ENCODE peak calls at places on chromosomes 4 and X, in six cellular contexts. T, O, G, M, K and S are unnamed samples. For H3K9me3, the result is how much of the 10 kb centered on the place peaks cover.

GRCh38 chrX:65821721-65822496 is 154.5 kb downstream of the MSN start:
- DNase-seq in T (no peak), O (no peak), G (no peak), M (peak), K (peak), S (peak)

GRCh38 chrX:74187211-74187610 is 116.8 kb upstream of the ZCCHC13 start:
- DNase-seq in T (no peak), O (no peak), G (no peak), M (no peak), K (no peak), S (no peak)

GRCh38 chrX:73289039-73289438 is 74.4 kb upstream of the NAP1L2 start:
- DNase-seq in T (no peak), O (peak), G (no peak), M (no peak), K (no peak), S (no peak)

GRCh38 chr4:72709475-72709874 is 140.5 kb upstream of the ADAMTS3 start:
- DNase-seq in T (no peak), O (no peak), G (no peak), M (no peak), K (no peak), S (no peak)

GRCh38 chr4:168433576-168433975 is 46.7 kb downstream of the DDX60L start:
- DNase-seq in T (no peak), O (no peak), G (no peak), M (no peak), K (no peak), S (no peak)

GRCh38 chr4:141636771-141637460 is 533 bp downstream of the IL15 start:
- DNase-seq in T (peak), O (peak), G (peak), M (peak), K (peak), S (peak)

GRCh38 chrX:72019487-72019886 is 108.8 kb downstream of the NHSL2 start:
- DNase-seq in T (no peak), O (peak), G (no peak), M (no peak), K (no peak), S (no peak)

GRCh38 chr4:156190606-156191005 is 236.9 kb upstream of the CTSO start:
- DNase-seq in T (no peak), O (no peak), G (no peak), M (no peak), K (no peak), S (no peak)

GRCh38 chr4:149709640-149710039 is 106.0 kb downstream of the IQCM start:
- DNase-seq in T (no peak), O (no peak), G (no peak), M (no peak), K (no peak), S (no peak)

GRCh38 chr4:38125816-38126215 is 165.6 kb downstream of the PTTG2 start:
- DNase-seq in T (no peak), O (no peak), G (no peak), M (no peak), K (no peak), S (no peak)

GRCh38 chr4:3271131-3271530 is 21.7 kb upstream of the RGS12 start:
- DNase-seq in T (no peak), O (no peak), G (no peak), M (no peak), K (no peak), S (no peak)

GRCh38 chrX:50448565-50448964 is 22.1 kb downstream of the DGKK start:
- DNase-seq in T (peak), O (peak), G (no peak), M (no peak), K (no peak), S (no peak)

GRCh38 chr4:186689476-186689875 is 34.2 kb downstream of the FAT1 start:
- DNase-seq in T (no peak), O (no peak), G (peak), M (no peak), K (no peak), S (peak)

GRCh38 chrX:137286423-137286822 is 252.6 kb upstream of the GPR101 start:
- DNase-seq in T (no peak), O (no peak), G (no peak), M (no peak), K (no peak), S (no peak)

GRCh38 chr4:176742211-176742610 is 50.5 kb downstream of the VEGFC start:
- DNase-seq in T (no peak), O (no peak), G (no peak), M (no peak), K (no peak), S (no peak)

GRCh38 chrX:148542481-148543255 is 42.3 kb downstream of the AFF2 start:
- DNase-seq in T (no peak), O (no peak), G (no peak), M (no peak), K (no peak), S (no peak)

GRCh38 chr4:153564630-153565525 is 98.7 kb downstream of the TMEM131L start:
- DNase-seq in T (no peak), O (no peak), G (no peak), M (no peak), K (no peak), S (no peak)

GRCh38 chr4:24266951-24267577 is 317.3 kb downstream of the DHX15 start:
- DNase-seq in T (no peak), O (no peak), G (no peak), M (no peak), K (no peak), S (no peak)

GRCh38 chr4:114082348-114082747 is 102.9 kb upstream of the ARSJ start:
- DNase-seq in T (no peak), O (no peak), G (no peak), M (no peak), K (no peak), S (no peak)

GRCh38 chr4:166535865-166536264 is 662.8 kb downstream of the TLL1 start:
- DNase-seq in T (no peak), O (no peak), G (no peak), M (no peak), K (no peak), S (no peak)

GRCh38 chr4:169099775-169100180 is 89.7 kb upstream of the CBR4 start:
- DNase-seq in T (no peak), O (no peak), G (peak), M (no peak), K (no peak), S (no peak)

GRCh38 chr4:189069782-189070181 is 870.9 kb upstream of the FRG1 start:
- DNase-seq in T (no peak), O (no peak), G (no peak), M (no peak), K (no peak), S (no peak)

GRCh38 chr4:23822181-23822580 is 67.7 kb downstream of the PPARGC1A start:
- DNase-seq in T (no peak), O (no peak), G (no peak), M (no peak), K (no peak), S (no peak)

GRCh38 chr4:6549890-6550620 is 24.9 kb upstream of the MAN2B2 start:
- DNase-seq in T (no peak), O (no peak), G (no peak), M (no peak), K (peak), S (no peak)

GRCh38 chrX:133307637-133308485 is 89.7 kb upstream of the TFDP3 start:
- DNase-seq in T (no peak), O (peak), G (no peak), M (peak), K (peak), S (no peak)

GRCh38 chr4:7642764-7643495 is 208.2 kb upstream of the PSAPL1 start:
- DNase-seq in T (no peak), O (no peak), G (no peak), M (no peak), K (no peak), S (no peak)

GRCh38 chrX:13142891-13143290 is 98.5 kb upstream of the FAM9C start:
- DNase-seq in T (no peak), O (no peak), G (no peak), M (no peak), K (no peak), S (no peak)

GRCh38 chrX:151889451-151889850 is 23.2 kb upstream of the MAGEA4 start:
- DNase-seq in T (no peak), O (no peak), G (no peak), M (no peak), K (no peak), S (no peak)

GRCh38 chrX:133593531-133593930 is 178.2 kb upstream of the GPC4 start:
- DNase-seq in T (no peak), O (no peak), G (no peak), M (no peak), K (no peak), S (no peak)

GRCh38 chrX:115178473-115178872 is 10.7 kb upstream of the RBMXL3 start:
- DNase-seq in T (no peak), O (no peak), G (no peak), M (no peak), K (no peak), S (no peak)

GRCh38 chr4:16897991-16898827 is at the start of gene LDB2:
- DNase-seq in T (no peak), O (peak), G (peak), M (peak), K (peak), S (peak)

GRCh38 chr4:90186229-90186628 is 59.0 kb downstream of the CCSER1 start:
- DNase-seq in T (no peak), O (no peak), G (no peak), M (no peak), K (no peak), S (no peak)

DNA sequence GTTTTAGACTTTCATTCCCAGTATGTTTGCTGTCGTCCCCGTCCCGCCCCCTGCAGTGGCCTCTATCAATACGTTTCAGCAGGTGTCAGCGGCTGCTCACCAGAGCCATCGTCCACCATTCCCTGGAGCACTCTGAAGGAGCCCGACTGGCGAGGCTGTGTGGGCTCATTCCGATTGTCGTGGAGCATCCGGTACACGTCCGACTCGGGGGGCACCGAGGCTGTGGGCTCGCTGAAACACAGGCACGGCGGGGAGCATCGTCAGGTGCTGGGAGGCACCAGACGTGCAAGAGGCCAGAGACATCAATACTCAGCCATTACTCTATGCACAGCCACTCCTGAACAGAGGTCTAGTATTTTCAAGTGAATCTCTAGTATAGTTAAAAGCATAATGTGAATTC is 28.9 kb downstream of the PDLIM3 start:
- DNase-seq in T (no peak), O (no peak), G (no peak), M (no peak), K (no peak), S (no peak)
- H3K9me3 ChIP-seq in T (under half), O (under half), G (under half), M (under half), K (under half), S (under half)

GRCh38 chr4:107519057-107519456 is 201.0 kb downstream of the PAPSS1 start:
- DNase-seq in T (no peak), O (peak), G (no peak), M (no peak), K (no peak), S (no peak)
- H3K4me3 ChIP-seq in T (no peak), O (no peak), G (no peak), M (no peak), K (no peak), S (no peak)

GRCh38 chr4:66777097-66777496 is 768.2 kb downstream of the CENPC start:
- DNase-seq in T (no peak), O (no peak), G (no peak), M (no peak), K (no peak), S (no peak)
- TF ChIP-seq CTCF in T (no peak), O (no peak), G (no peak), M (no peak), K (no peak), S (no peak)

DNA sequence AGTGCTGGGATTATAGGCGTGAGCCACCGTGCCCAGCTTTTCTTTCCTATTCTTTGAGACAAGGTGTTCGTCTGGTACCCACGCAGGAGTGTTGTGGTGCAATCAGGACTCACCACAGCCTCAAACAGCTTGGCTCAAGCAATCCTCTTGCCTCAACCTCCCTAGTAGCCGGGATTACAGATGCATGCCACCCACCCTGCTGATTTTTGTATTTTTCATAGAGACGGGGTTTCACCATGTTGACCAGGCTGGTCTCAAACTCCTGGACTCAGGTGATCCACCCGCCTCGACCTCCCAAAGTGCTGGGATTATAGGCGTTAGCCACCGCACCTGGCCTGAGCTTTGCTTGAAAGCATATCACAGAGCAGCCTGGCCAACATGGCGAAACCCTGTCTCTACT is 1.5 kb upstream of the CRLF2 start:
- DNase-seq in T (no peak), O (no peak), G (peak), M (no peak), K (no peak), S (no peak)
- H3K9me3 ChIP-seq in T (under half), O (under half), G (under half), M (under half), K (under half), S (under half)

DNA sequence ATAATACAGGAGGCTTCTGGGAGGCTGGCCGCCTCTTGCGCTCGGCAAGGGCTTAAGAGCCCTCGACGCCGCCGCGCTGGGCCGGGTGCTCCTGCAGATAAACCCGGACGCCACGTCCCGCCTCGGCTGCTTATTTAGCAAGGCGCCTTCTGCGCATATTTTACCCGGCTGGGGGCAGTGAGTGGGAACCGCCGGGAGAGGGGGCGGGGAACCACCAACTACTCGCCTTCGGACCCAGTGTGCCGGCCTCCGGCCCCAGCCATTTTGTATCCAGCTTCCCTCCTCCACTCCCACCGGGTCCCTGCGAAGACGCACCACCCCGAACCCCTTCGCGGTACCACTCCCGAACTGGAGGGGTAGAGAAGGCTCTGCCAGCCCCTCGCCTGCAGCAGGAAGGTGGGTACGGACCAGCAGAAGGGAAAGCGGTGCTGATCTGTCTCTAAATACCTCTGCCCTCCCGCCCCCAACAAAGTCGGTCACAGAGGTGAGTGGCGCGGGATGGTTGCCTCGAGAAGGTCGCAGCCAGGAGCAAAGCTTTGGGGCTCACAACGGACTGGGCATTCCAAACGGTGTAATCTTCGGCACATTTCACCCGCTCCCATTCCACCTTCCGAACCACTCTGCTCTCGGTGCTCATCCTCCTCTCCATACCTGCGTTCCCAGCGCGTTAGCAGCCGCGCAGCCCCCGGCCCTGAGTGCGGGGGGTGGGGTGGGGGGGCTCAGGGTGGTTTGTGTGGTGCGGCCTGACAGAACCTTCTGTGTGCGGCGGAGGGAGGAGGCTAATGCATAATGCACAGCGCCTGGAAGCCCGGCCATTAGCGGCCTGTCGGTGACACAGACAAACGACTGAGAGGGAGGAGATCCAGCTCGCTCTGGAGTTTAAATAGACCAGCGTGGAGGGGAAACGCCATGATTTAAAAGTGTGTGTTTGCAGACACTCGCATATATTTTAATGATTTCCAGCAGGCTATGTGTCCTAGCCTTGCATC is 4.9 kb upstream of the BCOR start:
- DNase-seq in T (no peak), O (peak), G (no peak), M (no peak), K (no peak), S (no peak)
- H3K4me3 ChIP-seq in T (no peak), O (peak), G (no peak), M (no peak), K (no peak), S (no peak)